ENCODE peak calls at places on chromosome 9, in nine cellular contexts. H is HCT116, S is body of pancreas, A is psoas muscle, W is fibroblast of lung, K is heart right ventricle, B is PC-3, U is tibial artery, L is PC-9. T is an unnamed sample. For H3K9me3 and H3K4me1, the result is how much of the 10 kb centered on the place peaks cover.

GRCh38 chr9:92736816-92737606 is 27.6 kb downstream of the BICD2 start:
- DNase-seq in H (no peak), S (no peak), A (no peak), W (no peak), K (no peak), B (no peak), U (peak), L (no peak), T (no peak)

GRCh38 chr9:124183772-124184171 is 74.0 kb upstream of the NEK6 start:
- DNase-seq in H (no peak), S (no peak), A (no peak), W (no peak), K (no peak), B (no peak), U (no peak), L (no peak), T (no peak)

GRCh38 chr9:20226345-20226744 is 396.0 kb downstream of the MLLT3 start:
- DNase-seq in H (no peak), S (no peak), A (no peak), W (no peak), K (no peak), B (no peak), U (no peak), L (no peak), T (no peak)

GRCh38 chr9:131179561-131180219 is 54.3 kb downstream of the NUP214 start:
- DNase-seq in H (no peak), S (no peak), A (no peak), W (peak), K (no peak), B (no peak), U (no peak), L (no peak), T (no peak)

GRCh38 chr9:111037744-111038335 is 430 bp downstream of the LPAR1 start:
- DNase-seq in H (peak), S (peak), A (peak), W (peak), K (peak), B (peak), U (peak), L (peak), T (peak)

GRCh38 chr9:97425336-97425991 is 13.6 kb downstream of the TDRD7 start:
- DNase-seq in H (no peak), S (no peak), A (no peak), W (no peak), K (no peak), B (no peak), U (no peak), L (no peak), T (no peak)

GRCh38 chr9:98575379-98576346 is 133.1 kb downstream of the GABBR2 start:
- DNase-seq in H (no peak), S (no peak), A (no peak), W (peak), K (no peak), B (peak), U (no peak), L (peak), T (no peak)

GRCh38 chr9:84932915-84933527 is 263.5 kb downstream of the NTRK2 start:
- DNase-seq in H (no peak), S (no peak), A (no peak), W (no peak), K (no peak), B (peak), U (no peak), L (no peak), T (no peak)

GRCh38 chr9:100397867-100398266 is 29.1 kb upstream of the MSANTD3 start:
- DNase-seq in H (no peak), S (no peak), A (no peak), W (no peak), K (no peak), B (no peak), U (no peak), L (no peak), T (no peak)

GRCh38 chr9:4147476-4148214 is 152.2 kb downstream of the GLIS3 start:
- DNase-seq in H (no peak), S (peak), A (no peak), W (no peak), K (no peak), B (no peak), U (no peak), L (no peak), T (no peak)

GRCh38 chr9:96075111-96075510 is 199.6 kb downstream of the ERCC6L2 start:
- DNase-seq in H (no peak), S (no peak), A (no peak), W (no peak), K (no peak), B (peak), U (no peak), L (no peak), T (no peak)

GRCh38 chr9:6564868-6565267 is 80.7 kb downstream of the GLDC start:
- DNase-seq in H (no peak), S (no peak), A (no peak), W (peak), K (peak), B (no peak), U (peak), L (no peak), T (no peak)

GRCh38 chr9:130872511-130872910 is 24.1 kb downstream of the QRFP start:
- DNase-seq in H (no peak), S (no peak), A (no peak), W (no peak), K (no peak), B (no peak), U (no peak), L (no peak), T (no peak)

GRCh38 chr9:76459691-76460635 is 981 bp downstream of the GCNT1 start:
- DNase-seq in H (peak), S (peak), A (peak), W (peak), K (peak), B (peak), U (peak), L (peak), T (no peak)

GRCh38 chr9:80557256-80557655 is 985.5 kb downstream of the TLE4 start:
- DNase-seq in H (no peak), S (no peak), A (no peak), W (no peak), K (no peak), B (no peak), U (no peak), L (no peak), T (no peak)

GRCh38 chr9:76321185-76321828 is 72.9 kb downstream of the RFK start:
- DNase-seq in H (no peak), S (no peak), A (no peak), W (peak), K (no peak), B (peak), U (no peak), L (peak), T (no peak)

GRCh38 chr9:131432597-131433301 is 38.9 kb downstream of the PRRC2B start:
- DNase-seq in H (no peak), S (no peak), A (no peak), W (peak), K (no peak), B (no peak), U (no peak), L (no peak), T (peak)

GRCh38 chr9:119003218-119003617 is 366.0 kb downstream of the BRINP1 start:
- DNase-seq in H (no peak), S (no peak), A (no peak), W (no peak), K (no peak), B (no peak), U (no peak), L (no peak), T (no peak)

GRCh38 chr9:131593255-131593820 is 48.0 kb downstream of the PRRT1B start:
- DNase-seq in H (no peak), S (no peak), A (no peak), W (peak), K (no peak), B (no peak), U (no peak), L (no peak), T (no peak)

GRCh38 chr9:3526903-3527652 is 1.3 kb upstream of the RFX3 start:
- DNase-seq in H (peak), S (peak), A (peak), W (no peak), K (no peak), B (peak), U (no peak), L (peak), T (no peak)

GRCh38 chr9:137985637-137986071 is 108.1 kb downstream of the CACNA1B start:
- DNase-seq in H (no peak), S (no peak), A (no peak), W (no peak), K (no peak), B (no peak), U (no peak), L (no peak), T (peak)
- H3K9me3 ChIP-seq in H (under half), S (under half), A (under half), W (under half), K (under half), B (under half), U (under half), L (under half), T (under half)

GRCh38 chr9:35415769-35416427 is 74.0 kb upstream of the RUSC2 start:
- DNase-seq in H (no peak), S (no peak), A (no peak), W (no peak), K (no peak), B (no peak), U (no peak), L (no peak), T (no peak)
- TF ChIP-seq CTCF in H (no peak), S (no peak), A (no peak), W (no peak), K (no peak), B (peak), U (no peak), L (no peak), T (no peak)

DNA sequence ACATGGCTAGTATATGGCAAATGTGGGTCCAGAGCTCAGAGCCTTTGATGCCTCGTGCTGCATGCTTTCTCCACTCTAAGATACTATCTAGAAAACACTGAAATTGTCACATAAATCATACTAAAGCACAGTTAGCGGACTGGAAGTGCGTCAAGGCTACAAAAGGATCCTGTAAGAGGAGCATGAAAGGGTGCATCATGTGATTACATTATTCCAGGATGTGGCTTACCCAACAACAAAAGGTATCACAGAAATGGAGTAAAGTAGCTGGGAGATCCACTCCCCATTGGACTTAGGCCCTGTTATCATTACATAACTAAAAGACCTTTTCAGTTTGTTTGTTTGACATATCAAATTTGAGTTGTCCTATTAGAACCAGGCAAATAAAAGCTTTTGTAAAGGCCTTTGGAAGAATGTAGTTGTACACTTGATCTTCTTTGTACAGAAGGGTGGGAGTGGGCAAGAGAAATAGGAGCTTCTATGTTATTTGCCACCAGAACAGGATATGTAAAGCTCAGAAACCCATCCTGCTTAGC is 6.9 kb downstream of the SLC31A1 start:
- DNase-seq in H (no peak), S (no peak), A (no peak), W (no peak), K (no peak), B (no peak), U (no peak), L (no peak), T (no peak)
- H3K4me1 ChIP-seq in H (under half), S (under half), A (under half), W (under half), K (under half), B (under half), U (under half), L (under half), T (under half)

DNA sequence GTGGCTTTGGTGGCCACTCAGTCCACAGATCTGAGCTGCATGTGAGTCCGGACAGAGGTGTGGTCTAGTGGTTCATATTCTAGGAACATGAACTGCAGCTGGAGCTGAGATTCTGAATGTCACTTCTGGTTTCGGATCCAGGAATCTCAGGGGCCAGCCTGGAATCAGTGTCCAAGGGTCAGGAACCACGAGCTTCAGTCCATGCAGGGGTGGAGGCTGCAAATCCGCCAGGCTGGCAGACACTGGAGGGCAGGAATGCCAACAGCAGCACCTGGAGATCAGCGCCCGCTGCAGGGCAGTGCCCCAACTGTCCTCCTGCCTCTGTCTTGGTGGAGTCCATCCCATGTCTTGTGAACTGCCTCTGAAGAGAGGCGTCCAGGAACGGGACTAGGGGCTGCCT is 73.5 kb downstream of the CACNA1B start:
- DNase-seq in H (no peak), S (no peak), A (no peak), W (no peak), K (no peak), B (no peak), U (no peak), L (no peak), T (no peak)
- H3K9me3 ChIP-seq in H (under half), S (under half), A (under half), W (under half), K (under half), B (under half), U (under half), L (under half), T (under half)

T was measured in sigmoid colon.